ENCODE peak calls at places on chromosomes 2 and 18, in four cellular contexts. E is cardiac muscle cell, Z is hepatocyte, B is GM23338. J is an unnamed sample.

GRCh38 chr2:127401757-127402695 is 14.3 kb upstream of the MAP3K2 start:
- DNase-seq in E (no peak), Z (no peak), B (no peak), J (no peak)

GRCh38 chr2:6914829-6915228 is 2.4 kb upstream of the RNF144A start:
- DNase-seq in E (no peak), Z (no peak), B (no peak), J (no peak)

GRCh38 chr2:82795446-82795845 is 1663.6 kb downstream of the SUCLG1 start:
- DNase-seq in E (peak), Z (no peak), B (no peak), J (no peak)

GRCh38 chr2:10783421-10783820 is 29.2 kb downstream of the PDIA6 start:
- DNase-seq in E (no peak), Z (no peak), B (no peak), J (no peak)

GRCh38 chr2:1714291-1715064 is 29.8 kb downstream of the PXDN start:
- DNase-seq in E (no peak), Z (no peak), B (no peak), J (no peak)

GRCh38 chr18:78950386-78950785 is 29.2 kb upstream of the SALL3 start:
- DNase-seq in E (no peak), Z (no peak), B (no peak), J (no peak)

GRCh38 chr2:20917724-20918572 is 95.0 kb upstream of the LDAH start:
- DNase-seq in E (no peak), Z (no peak), B (no peak), J (no peak)

GRCh38 chr2:227450921-227451654 is 20.9 kb upstream of the AGFG1 start:
- DNase-seq in E (peak), Z (peak), B (no peak), J (no peak)

GRCh38 chr18:67628674-67629073 is 112.2 kb upstream of the DSEL start:
- DNase-seq in E (no peak), Z (no peak), B (no peak), J (no peak)

GRCh38 chr2:218831378-218831990 is at the start of gene PRKAG3:
- DNase-seq in E (no peak), Z (no peak), B (no peak), J (no peak)

GRCh38 chr18:805008-805754 is 6.9 kb downstream of the YES1 start:
- DNase-seq in E (no peak), Z (no peak), B (no peak), J (no peak)

GRCh38 chr18:75161629-75162028 is 47.3 kb downstream of the PTGR3 start:
- DNase-seq in E (peak), Z (no peak), B (no peak), J (no peak)

GRCh38 chr18:65994294-65994693 is 243.5 kb downstream of the CDH7 start:
- DNase-seq in E (no peak), Z (no peak), B (no peak), J (no peak)

GRCh38 chr2:35125871-35126270 is 1229.7 kb upstream of the CRIM1 start:
- DNase-seq in E (no peak), Z (no peak), B (no peak), J (no peak)

GRCh38 chr18:24354278-24354677 is 43.3 kb downstream of the OSBPL1A start:
- DNase-seq in E (no peak), Z (no peak), B (no peak), J (no peak)

GRCh38 chr2:235827585-235827992 is 333.7 kb downstream of the AGAP1 start:
- DNase-seq in E (peak), Z (peak), B (no peak), J (no peak)

GRCh38 chr2:157307021-157307420 is 18.6 kb downstream of the ERMN start:
- DNase-seq in E (no peak), Z (no peak), B (peak), J (no peak)

DNA sequence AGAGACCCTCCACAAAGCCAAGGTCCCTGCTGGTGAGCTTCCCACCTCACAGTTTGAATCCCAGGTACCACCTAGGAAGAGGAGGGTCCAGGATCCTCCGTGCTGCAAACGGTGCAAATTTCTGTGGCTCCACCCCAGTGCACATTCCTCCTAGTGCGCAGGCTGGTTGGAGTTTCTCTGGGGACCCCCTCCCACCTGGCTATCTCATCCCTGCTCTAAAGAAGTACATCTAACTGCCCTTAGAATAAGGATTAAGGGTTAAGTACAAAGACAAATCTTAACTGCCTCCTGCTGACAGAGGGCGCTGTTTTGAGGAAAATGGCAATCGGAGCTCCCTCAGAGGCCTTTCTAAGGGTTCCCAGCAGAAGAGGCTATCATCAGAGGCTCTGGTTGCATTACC is 109.6 kb upstream of the FSIP2 start:
- DNase-seq in E (no peak), Z (no peak), B (peak), J (peak)
- TF ChIP-seq CTCF in E (no peak), Z (peak), B (peak), J (peak)

GRCh38 chr2:133434962-133435668 is 133.1 kb downstream of the NCKAP5 start:
- DNase-seq in E (peak), Z (peak), B (no peak), J (no peak)
- TF ChIP-seq CTCF in E (no peak), Z (no peak), B (no peak), J (no peak)

DNA sequence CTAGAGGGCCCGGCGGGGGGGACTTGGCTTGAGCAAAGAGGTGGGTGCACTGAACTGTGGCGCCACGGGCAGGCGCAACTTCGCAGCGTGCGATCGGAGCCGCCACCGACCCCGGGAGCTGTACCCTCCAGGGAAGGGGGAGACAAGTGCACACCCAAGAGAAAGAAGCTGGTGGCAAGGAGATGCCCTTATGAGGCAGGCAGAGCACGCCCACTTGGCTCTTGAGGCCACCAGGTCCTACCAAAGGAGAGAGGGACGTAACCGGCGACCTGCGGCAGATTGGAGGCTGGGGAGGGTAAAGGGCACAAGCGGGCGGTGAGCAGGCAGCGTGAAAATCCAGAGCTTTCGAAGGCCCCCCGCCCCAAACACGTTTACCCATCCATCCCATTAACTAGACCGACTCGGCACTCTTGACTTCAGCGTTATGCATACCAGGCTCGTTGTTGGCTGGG is 967 bp downstream of the DLX2 start:
- DNase-seq in E (no peak), Z (no peak), B (peak), J (peak)
- TF ChIP-seq CTCF in E (no peak), Z (no peak), B (no peak), J (no peak)

GRCh38 chr2:160014227-160014626 is 48.2 kb downstream of the PLA2R1 start:
- DNase-seq in E (peak), Z (no peak), B (peak), J (no peak)
- TF ChIP-seq CTCF in E (no peak), Z (no peak), B (no peak), J (peak)

J was measured in neural crest cell.